ENCODE peak calls at places on chromosomes 3 and 15, in six cellular contexts. One of them, this sample, is unnamed. For H3K4me1, the result is how much of the 10 kb centered on the place peaks cover.

GRCh38 chr3:194396897-194397756 is 1.9 kb downstream of the GP5 start:
- DNase-seq in lung: no peak
- DNase-seq in A673: no peak
- DNase-seq in adrenal gland: no peak
- DNase-seq in upper lobe of right lung: peak
- DNase-seq in tibial nerve: no peak
- DNase-seq in this sample: no peak

GRCh38 chr3:53938645-53939044 is 47.0 kb upstream of the SELENOK start:
- DNase-seq in lung: no peak
- DNase-seq in A673: peak
- DNase-seq in adrenal gland: peak
- DNase-seq in upper lobe of right lung: no peak
- DNase-seq in tibial nerve: peak
- DNase-seq in this sample: no peak

GRCh38 chr3:128311441-128311844 is 155.2 kb downstream of the DNAJB8 start:
- DNase-seq in lung: peak
- DNase-seq in A673: no peak
- DNase-seq in adrenal gland: peak
- DNase-seq in upper lobe of right lung: peak
- DNase-seq in tibial nerve: no peak
- DNase-seq in this sample: no peak

GRCh38 chr3:187021748-187022402 is 91.5 kb downstream of the ST6GAL1 start:
- DNase-seq in lung: no peak
- DNase-seq in A673: no peak
- DNase-seq in adrenal gland: peak
- DNase-seq in upper lobe of right lung: no peak
- DNase-seq in tibial nerve: no peak
- DNase-seq in this sample: no peak

GRCh38 chr15:50114381-50114780 is 4.7 kb downstream of the ATP8B4 start:
- DNase-seq in lung: no peak
- DNase-seq in A673: no peak
- DNase-seq in adrenal gland: peak
- DNase-seq in upper lobe of right lung: peak
- DNase-seq in tibial nerve: peak
- DNase-seq in this sample: no peak

GRCh38 chr15:41822957-41823356 is 4.9 kb upstream of the JMJD7 start:
- DNase-seq in lung: no peak
- DNase-seq in A673: no peak
- DNase-seq in adrenal gland: no peak
- DNase-seq in upper lobe of right lung: no peak
- DNase-seq in tibial nerve: no peak
- DNase-seq in this sample: no peak

GRCh38 chr3:69016901-69017300 is 3.4 kb upstream of the EOGT start:
- DNase-seq in lung: no peak
- DNase-seq in A673: no peak
- DNase-seq in adrenal gland: no peak
- DNase-seq in upper lobe of right lung: no peak
- DNase-seq in tibial nerve: no peak
- DNase-seq in this sample: no peak

GRCh38 chr15:62619105-62619504 is 423.4 kb upstream of the TPM1 start:
- DNase-seq in lung: no peak
- DNase-seq in A673: no peak
- DNase-seq in adrenal gland: no peak
- DNase-seq in upper lobe of right lung: no peak
- DNase-seq in tibial nerve: no peak
- DNase-seq in this sample: no peak

GRCh38 chr3:147943265-147943945 is 534.2 kb downstream of the ZIC1 start:
- DNase-seq in lung: no peak
- DNase-seq in A673: peak
- DNase-seq in adrenal gland: no peak
- DNase-seq in upper lobe of right lung: no peak
- DNase-seq in tibial nerve: no peak
- DNase-seq in this sample: no peak

GRCh38 chr3:81214626-81215025 is 546.8 kb downstream of the GBE1 start:
- DNase-seq in lung: no peak
- DNase-seq in A673: no peak
- DNase-seq in adrenal gland: no peak
- DNase-seq in upper lobe of right lung: no peak
- DNase-seq in tibial nerve: no peak
- DNase-seq in this sample: no peak

GRCh38 chr3:81218023-81218422 is 543.4 kb downstream of the GBE1 start:
- DNase-seq in lung: no peak
- DNase-seq in A673: no peak
- DNase-seq in adrenal gland: no peak
- DNase-seq in upper lobe of right lung: no peak
- DNase-seq in tibial nerve: no peak
- DNase-seq in this sample: no peak

GRCh38 chr3:81216192-81216591 is 545.3 kb downstream of the GBE1 start:
- DNase-seq in lung: no peak
- DNase-seq in A673: no peak
- DNase-seq in adrenal gland: no peak
- DNase-seq in upper lobe of right lung: no peak
- DNase-seq in tibial nerve: no peak
- DNase-seq in this sample: no peak
- H3K4me3 ChIP-seq in lung: no peak
- H3K4me3 ChIP-seq in A673: no peak
- H3K4me3 ChIP-seq in adrenal gland: no peak
- H3K4me3 ChIP-seq in upper lobe of right lung: no peak
- H3K4me3 ChIP-seq in tibial nerve: no peak
- H3K4me3 ChIP-seq in this sample: no peak

GRCh38 chr3:82157952-82158351 is 396.5 kb upstream of the GBE1 start:
- DNase-seq in lung: no peak
- DNase-seq in A673: no peak
- DNase-seq in adrenal gland: peak
- DNase-seq in upper lobe of right lung: no peak
- DNase-seq in tibial nerve: no peak
- DNase-seq in this sample: no peak
- H3K27ac ChIP-seq in lung: no peak
- H3K27ac ChIP-seq in A673: no peak
- H3K27ac ChIP-seq in adrenal gland: no peak
- H3K27ac ChIP-seq in upper lobe of right lung: no peak
- H3K27ac ChIP-seq in tibial nerve: no peak
- H3K27ac ChIP-seq in this sample: no peak

DNA sequence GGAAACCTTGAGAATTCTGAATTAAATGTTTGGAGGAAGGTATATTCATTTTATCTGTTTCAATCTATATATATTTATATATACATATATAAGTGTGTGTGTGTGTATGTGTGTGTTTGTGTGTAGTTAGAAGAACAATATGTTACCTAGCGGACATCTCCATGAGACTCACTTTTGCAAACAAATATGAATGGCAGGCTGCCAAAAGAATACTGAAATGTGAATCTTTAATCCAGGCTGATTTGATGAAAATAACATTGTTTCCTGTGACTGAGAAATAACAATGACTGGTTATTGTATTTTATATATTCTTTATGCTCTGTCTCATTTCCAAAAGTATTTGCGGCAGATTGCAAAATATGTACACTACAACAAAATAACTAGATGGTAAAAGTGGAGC is 255.5 kb upstream of the TGFBR2 start:
- DNase-seq in lung: no peak
- DNase-seq in A673: no peak
- DNase-seq in adrenal gland: no peak
- DNase-seq in upper lobe of right lung: no peak
- DNase-seq in tibial nerve: no peak
- DNase-seq in this sample: no peak
- H3K4me1 ChIP-seq in lung: under half
- H3K4me1 ChIP-seq in A673: under half
- H3K4me1 ChIP-seq in adrenal gland: under half
- H3K4me1 ChIP-seq in upper lobe of right lung: under half
- H3K4me1 ChIP-seq in tibial nerve: under half
- H3K4me1 ChIP-seq in this sample: under half

GRCh38 chr3:45553469-45553974 is 41.0 kb upstream of the LIMD1 start:
- DNase-seq in lung: no peak
- DNase-seq in A673: no peak
- DNase-seq in adrenal gland: peak
- DNase-seq in upper lobe of right lung: no peak
- DNase-seq in tibial nerve: peak
- DNase-seq in this sample: peak

GRCh38 chr3:45549961-45550360 is 44.6 kb upstream of the LIMD1 start:
- DNase-seq in lung: no peak
- DNase-seq in A673: no peak
- DNase-seq in adrenal gland: no peak
- DNase-seq in upper lobe of right lung: no peak
- DNase-seq in tibial nerve: no peak
- DNase-seq in this sample: no peak

GRCh38 chr3:45552031-45552772 is 42.3 kb upstream of the LIMD1 start:
- DNase-seq in lung: no peak
- DNase-seq in A673: no peak
- DNase-seq in adrenal gland: no peak
- DNase-seq in upper lobe of right lung: no peak
- DNase-seq in tibial nerve: no peak
- DNase-seq in this sample: no peak

GRCh38 chr3:45552773-45553371 is 41.7 kb upstream of the LIMD1 start:
- DNase-seq in lung: no peak
- DNase-seq in A673: no peak
- DNase-seq in adrenal gland: no peak
- DNase-seq in upper lobe of right lung: no peak
- DNase-seq in tibial nerve: no peak
- DNase-seq in this sample: no peak

GRCh38 chr3:45551214-45552010 is 43.1 kb upstream of the LIMD1 start:
- DNase-seq in lung: peak
- DNase-seq in A673: peak
- DNase-seq in adrenal gland: peak
- DNase-seq in upper lobe of right lung: no peak
- DNase-seq in tibial nerve: peak
- DNase-seq in this sample: peak
- H3K4me3 ChIP-seq in lung: no peak
- H3K4me3 ChIP-seq in A673: no peak
- H3K4me3 ChIP-seq in adrenal gland: no peak
- H3K4me3 ChIP-seq in upper lobe of right lung: no peak
- H3K4me3 ChIP-seq in tibial nerve: no peak
- H3K4me3 ChIP-seq in this sample: peak

GRCh38 chr3:49924683-49925082 is 4.9 kb downstream of the MON1A start:
- DNase-seq in lung: no peak
- DNase-seq in A673: no peak
- DNase-seq in adrenal gland: no peak
- DNase-seq in upper lobe of right lung: no peak
- DNase-seq in tibial nerve: no peak
- DNase-seq in this sample: no peak
- H3K27ac ChIP-seq in lung: no peak
- H3K27ac ChIP-seq in A673: no peak
- H3K27ac ChIP-seq in adrenal gland: no peak
- H3K27ac ChIP-seq in upper lobe of right lung: no peak
- H3K27ac ChIP-seq in tibial nerve: no peak
- H3K27ac ChIP-seq in this sample: peak

GRCh38 chr3:50473768-50474167 is 29.7 kb downstream of the CACNA2D2 start:
- DNase-seq in lung: no peak
- DNase-seq in A673: no peak
- DNase-seq in adrenal gland: no peak
- DNase-seq in upper lobe of right lung: no peak
- DNase-seq in tibial nerve: no peak
- DNase-seq in this sample: no peak
- H3K4me1 ChIP-seq in lung: under half
- H3K4me1 ChIP-seq in A673: under half
- H3K4me1 ChIP-seq in adrenal gland: under half
- H3K4me1 ChIP-seq in upper lobe of right lung: under half
- H3K4me1 ChIP-seq in tibial nerve: under half
- H3K4me1 ChIP-seq in this sample: under half

GRCh38 chr3:23712095-23712494 is 93.7 kb upstream of the UBE2E1 start:
- DNase-seq in lung: no peak
- DNase-seq in A673: no peak
- DNase-seq in adrenal gland: no peak
- DNase-seq in upper lobe of right lung: no peak
- DNase-seq in tibial nerve: no peak
- DNase-seq in this sample: no peak
- H3K4me3 ChIP-seq in lung: no peak
- H3K4me3 ChIP-seq in A673: no peak
- H3K4me3 ChIP-seq in adrenal gland: no peak
- H3K4me3 ChIP-seq in upper lobe of right lung: no peak
- H3K4me3 ChIP-seq in tibial nerve: no peak
- H3K4me3 ChIP-seq in this sample: peak

This sample was measured in psoas muscle.